ENCODE peak calls at places on chromosomes 1 and 21, in nine cellular contexts. E is stomach, D is Peyer's patch, H is colonic mucosa, L is uterus, G is neuronal stem cell, M is IMR-90, V is mesendoderm, W is A549. U is an unnamed sample. For H3K4me1, the result is how much of the 10 kb centered on the place peaks cover.

GRCh38 chr1:154445040-154445472 is 39.9 kb downstream of the IL6R start:
- DNase-seq in W (peak), E (no peak), G (no peak), V (peak), D (no peak), M (peak), L (no peak), H (no peak), U (no peak)

GRCh38 chr1:29584816-29585600 is 348.7 kb downstream of the PTPRU start:
- DNase-seq in V (no peak), M (no peak), L (no peak), W (no peak), G (no peak), D (no peak), E (no peak), H (no peak), U (no peak)

GRCh38 chr1:159556931-159557369 is 21.1 kb upstream of the OR10J5 start:
- DNase-seq in D (no peak), H (no peak), L (no peak), W (no peak), V (no peak), E (no peak), G (no peak), M (no peak), U (no peak)

GRCh38 chr1:22737374-22738068 is 26.9 kb downstream of the EPHB2 start:
- DNase-seq in L (no peak), V (no peak), E (no peak), G (no peak), M (no peak), H (peak), D (no peak), W (no peak), U (no peak)

GRCh38 chr1:184669400-184669799 is 85.3 kb downstream of the EDEM3 start:
- DNase-seq in W (no peak), E (no peak), H (no peak), L (no peak), G (no peak), V (no peak), M (no peak), D (no peak), U (no peak)

GRCh38 chr1:200206761-200207160 is 179.3 kb downstream of the NR5A2 start:
- DNase-seq in H (no peak), L (no peak), W (no peak), G (no peak), E (no peak), D (no peak), V (no peak), M (no peak), U (no peak)

GRCh38 chr1:159945483-159946241 is at the start of gene IGSF9:
- DNase-seq in W (peak), L (peak), D (peak), M (peak), V (peak), H (peak), E (peak), G (peak), U (peak)

GRCh38 chr1:155706101-155706619 is 17.3 kb downstream of the DAP3 start:
- DNase-seq in D (peak), G (no peak), H (no peak), M (peak), L (no peak), V (no peak), W (no peak), E (no peak), U (no peak)

GRCh38 chr1:99970713-99971255 is 988 bp downstream of the SLC35A3 start:
- DNase-seq in H (peak), D (no peak), W (no peak), E (peak), M (no peak), G (no peak), V (no peak), L (no peak), U (no peak)

GRCh38 chr1:64893921-64894320 is 72.4 kb downstream of the JAK1 start:
- DNase-seq in E (no peak), M (no peak), D (no peak), V (no peak), H (no peak), G (no peak), L (no peak), W (no peak), U (no peak)

DNA sequence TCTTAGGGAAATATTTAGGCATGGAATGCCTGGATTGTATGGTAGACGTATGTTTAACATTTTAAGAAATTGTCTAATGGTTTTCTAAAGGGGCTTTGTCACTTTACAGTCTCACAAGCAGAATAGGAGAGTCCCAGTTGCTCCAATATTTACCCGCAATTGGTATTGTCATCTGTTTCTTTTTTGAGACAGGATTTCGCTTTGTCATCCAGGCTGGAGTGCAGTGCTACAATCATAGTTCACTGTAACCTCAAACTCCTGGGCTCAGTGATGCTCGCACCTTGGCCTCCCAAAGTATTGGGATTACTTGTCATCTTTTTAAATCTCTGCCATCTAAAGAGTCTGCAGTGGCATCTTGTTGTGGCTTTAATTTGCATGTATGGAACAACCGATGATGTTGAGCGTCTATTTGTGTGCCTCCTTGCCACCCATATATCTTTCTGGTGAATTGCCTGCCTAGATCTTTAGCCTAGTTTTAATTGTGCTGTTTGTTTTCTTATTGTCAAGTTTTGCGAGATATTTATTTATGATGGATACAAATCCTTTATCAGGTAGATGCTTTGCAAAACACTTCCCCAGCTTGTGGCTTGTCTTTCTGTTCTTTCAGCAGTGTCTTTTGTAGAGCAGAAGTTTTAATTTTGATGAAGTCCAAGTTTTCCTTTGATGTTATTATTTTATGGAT is 32.0 kb upstream of the EDARADD start:
- DNase-seq in M (no peak), H (no peak), D (no peak), W (no peak), G (no peak), V (no peak), E (no peak), L (no peak), U (no peak)
- H3K4me3 ChIP-seq in M (no peak), H (no peak), D (no peak), W (no peak), G (no peak), V (no peak), E (no peak), L (no peak), U (no peak)

GRCh38 chr1:16112558-16113555 is 39.4 kb upstream of the FAM131C start:
- DNase-seq in W (no peak), M (no peak), H (no peak), D (no peak), V (peak), G (no peak), E (no peak), L (no peak), U (no peak)
- H3K4me1 ChIP-seq in W (under half), M (under half), H (under half), D (under half), V (under half), G (under half), E (under half), L (under half), U (under half)

GRCh38 chr1:176450526-176450925 is 12.4 kb upstream of the PAPPA2 start:
- DNase-seq in M (no peak), V (no peak), H (no peak), G (no peak), W (no peak), D (no peak), L (no peak), E (no peak), U (no peak)
- H3K4me3 ChIP-seq in M (no peak), V (no peak), H (no peak), G (no peak), W (no peak), D (no peak), L (no peak), E (no peak), U (no peak)

GRCh38 chr1:67574221-67574620 is 110.8 kb upstream of the GADD45A start:
- DNase-seq in L (no peak), M (no peak), H (no peak), V (no peak), E (no peak), G (no peak), W (no peak), D (no peak), U (no peak)
- H3K4me1 ChIP-seq in L (under half), M (under half), H (under half), V (under half), E (under half), G (under half), W (under half), D (under half), U (under half)

GRCh38 chr1:40338745-40339419 is 21.8 kb upstream of the COL9A2 start:
- DNase-seq in W (peak), L (peak), D (peak), M (peak), G (peak), V (peak), H (peak), E (peak), U (peak)
- H3K4me3 ChIP-seq in W (peak), L (no peak), D (no peak), M (no peak), G (no peak), V (no peak), H (no peak), E (no peak), U (no peak)

GRCh38 chr1:24968941-24969585 is 39.0 kb upstream of the RUNX3 start:
- DNase-seq in H (no peak), G (no peak), W (no peak), D (no peak), L (no peak), V (peak), M (no peak), E (no peak), U (no peak)
- H3K4me1 ChIP-seq in H (under half), G (under half), W (under half), D (under half), L (under half), V (under half), M (under half), E (under half), U (under half)

DNA sequence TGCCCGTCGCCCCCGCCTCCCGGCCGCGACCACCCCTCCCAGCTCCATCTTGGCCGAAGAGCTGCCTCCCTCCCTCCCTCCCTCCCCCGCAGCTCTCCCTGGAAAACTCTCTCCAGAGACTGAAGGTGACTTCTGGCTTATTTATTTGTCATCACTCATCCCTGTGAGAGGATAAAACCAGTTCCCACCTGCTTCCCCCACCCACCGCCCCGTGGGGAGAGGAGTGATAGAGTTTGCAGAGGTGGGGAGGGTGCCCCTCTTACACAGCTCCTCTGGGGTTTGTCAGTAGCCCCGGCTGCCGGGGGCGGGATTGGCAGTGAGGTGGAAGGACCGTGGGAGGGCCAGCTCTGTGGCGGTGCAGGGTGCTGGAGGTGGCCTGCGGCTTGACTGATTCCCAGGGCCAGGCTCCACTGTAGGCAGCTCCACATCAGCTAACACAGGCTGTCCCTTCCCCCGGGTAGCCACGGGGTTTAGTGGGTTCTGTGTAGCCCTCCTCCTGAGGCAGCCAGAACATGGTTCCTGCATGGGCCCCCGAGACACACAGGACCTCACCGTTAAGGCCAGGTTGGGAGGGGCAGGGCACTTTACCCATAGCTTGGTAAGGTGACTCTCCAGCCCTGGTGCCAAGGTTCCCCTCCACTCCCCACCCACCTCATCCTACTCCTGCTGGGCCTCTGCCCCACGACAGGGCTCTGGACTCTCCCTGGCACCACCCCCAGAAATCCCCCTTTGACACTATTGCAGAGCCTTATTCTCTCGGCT is 62.2 kb downstream of the ELK4 start:
- DNase-seq in G (no peak), D (peak), H (peak), V (no peak), W (no peak), M (no peak), E (peak), L (no peak), U (no peak)
- H3K4me3 ChIP-seq in G (no peak), D (peak), H (peak), V (no peak), W (peak), M (no peak), E (peak), L (no peak), U (peak)

GRCh38 chr21:33309778-33310177 is 15.0 kb upstream of the IFNAR1 start:
- DNase-seq in V (no peak), W (no peak), G (no peak), L (no peak), H (no peak), D (no peak), M (no peak), E (no peak), U (no peak)
- H3K4me1 ChIP-seq in V (under half), W (under half), G (under half), L (under half), H (under half), D (under half), M (under half), E (under half), U (under half)

GRCh38 chr1:115976062-115976899 is at the start of gene SLC22A15:
- DNase-seq in M (no peak), V (peak), H (peak), D (peak), L (peak), W (peak), G (peak), E (peak), U (peak)

GRCh38 chr1:115978292-115978941 is 2.1 kb downstream of the SLC22A15 start:
- DNase-seq in L (no peak), G (no peak), H (no peak), E (no peak), V (no peak), M (no peak), W (no peak), D (no peak), U (no peak)

GRCh38 chr1:115976900-115977480 is 677 bp downstream of the SLC22A15 start:
- DNase-seq in W (no peak), E (no peak), L (no peak), H (no peak), G (no peak), V (no peak), D (no peak), M (no peak), U (no peak)

GRCh38 chr1:115975569-115976061 is 698 bp upstream of the SLC22A15 start:
- DNase-seq in W (no peak), G (no peak), E (no peak), D (no peak), M (no peak), V (no peak), L (no peak), H (no peak), U (peak)

GRCh38 chr1:115977481-115978258 is 1.4 kb downstream of the SLC22A15 start:
- DNase-seq in W (no peak), V (peak), G (no peak), E (no peak), D (peak), L (no peak), H (no peak), M (no peak), U (no peak)
- H3K4me3 ChIP-seq in W (no peak), V (no peak), G (no peak), E (peak), D (no peak), L (no peak), H (peak), M (no peak), U (no peak)

GRCh38 chr1:41735587-41736290 is 183.0 kb downstream of the HIVEP3 start:
- DNase-seq in H (no peak), W (no peak), E (no peak), G (peak), D (no peak), M (no peak), V (peak), L (no peak), U (no peak)

GRCh38 chr1:41733725-41734124 is 185.0 kb downstream of the HIVEP3 start:
- DNase-seq in V (no peak), E (no peak), L (no peak), W (no peak), D (no peak), M (no peak), G (no peak), H (no peak), U (no peak)

GRCh38 chr1:41733021-41733420 is 185.7 kb downstream of the HIVEP3 start:
- DNase-seq in D (no peak), W (no peak), E (no peak), G (no peak), L (no peak), V (no peak), M (no peak), H (no peak), U (no peak)

GRCh38 chr1:41734201-41734915 is 184.4 kb downstream of the HIVEP3 start:
- DNase-seq in G (no peak), H (no peak), L (no peak), V (no peak), D (no peak), E (no peak), M (no peak), W (no peak), U (no peak)

GRCh38 chr1:41735139-41735538 is 183.6 kb downstream of the HIVEP3 start:
- DNase-seq in E (no peak), H (no peak), V (no peak), W (no peak), G (no peak), D (no peak), M (no peak), L (no peak), U (no peak)
- H3K4me1 ChIP-seq in E (under half), H (under half), V (under half), W (under half), G (under half), D (under half), M (under half), L (under half), U (under half)